ENCODE peak calls at places on chromosomes 5 and 9, in ten cellular contexts. One of them, this sample, is unnamed.

GRCh38 chr9:113579270-113580040 is 115.9 kb downstream of the RGS3 start:
- DNase-seq in A549: no peak
- DNase-seq in OCI-LY7: peak; percentile 91
- DNase-seq in CD4-positive, alpha-beta memory T cell: no peak
- DNase-seq in aorta: no peak
- DNase-seq in tibial nerve: no peak
- DNase-seq in spleen: peak; percentile 93
- DNase-seq in esophagus squamous epithelium: peak; percentile 22
- DNase-seq in lower lobe of right lung: peak; percentile 80
- DNase-seq in left lung: peak; percentile 73
- DNase-seq in this sample: peak; percentile 17

GRCh38 chr5:13976867-13977479 is 32.5 kb upstream of the DNAH5 start:
- DNase-seq in A549: peak; percentile 49
- DNase-seq in OCI-LY7: peak; percentile 13
- DNase-seq in CD4-positive, alpha-beta memory T cell: no peak
- DNase-seq in aorta: no peak
- DNase-seq in tibial nerve: no peak
- DNase-seq in spleen: no peak
- DNase-seq in esophagus squamous epithelium: no peak
- DNase-seq in lower lobe of right lung: no peak
- DNase-seq in left lung: no peak
- DNase-seq in this sample: no peak

GRCh38 chr9:110282023-110282766 is 25.9 kb upstream of the TXN start:
- DNase-seq in A549: peak; percentile 12
- DNase-seq in OCI-LY7: no peak
- DNase-seq in CD4-positive, alpha-beta memory T cell: no peak
- DNase-seq in aorta: no peak
- DNase-seq in tibial nerve: no peak
- DNase-seq in spleen: no peak
- DNase-seq in esophagus squamous epithelium: no peak
- DNase-seq in lower lobe of right lung: no peak
- DNase-seq in left lung: no peak
- DNase-seq in this sample: no peak

GRCh38 chr5:78483809-78484521 is 123.5 kb downstream of the SCAMP1 start:
- DNase-seq in A549: peak; percentile 20
- DNase-seq in OCI-LY7: peak; percentile 91
- DNase-seq in CD4-positive, alpha-beta memory T cell: no peak
- DNase-seq in aorta: no peak
- DNase-seq in tibial nerve: no peak
- DNase-seq in spleen: no peak
- DNase-seq in esophagus squamous epithelium: no peak
- DNase-seq in lower lobe of right lung: no peak
- DNase-seq in left lung: no peak
- DNase-seq in this sample: no peak

GRCh38 chr9:29968831-29969230 is 2395.6 kb upstream of the C9orf72 start:
- DNase-seq in A549: no peak
- DNase-seq in OCI-LY7: no peak
- DNase-seq in CD4-positive, alpha-beta memory T cell: no peak
- DNase-seq in aorta: no peak
- DNase-seq in tibial nerve: no peak
- DNase-seq in spleen: peak; percentile 66
- DNase-seq in esophagus squamous epithelium: no peak
- DNase-seq in lower lobe of right lung: no peak
- DNase-seq in left lung: no peak
- DNase-seq in this sample: no peak

GRCh38 chr9:136791466-136792276 is 527 bp downstream of the TMEM141 start:
- DNase-seq in A549: peak; percentile 54
- DNase-seq in OCI-LY7: peak; percentile 72
- DNase-seq in CD4-positive, alpha-beta memory T cell: peak; percentile 76
- DNase-seq in aorta: peak; percentile 83
- DNase-seq in tibial nerve: peak; percentile 42
- DNase-seq in spleen: peak; percentile 93
- DNase-seq in esophagus squamous epithelium: no peak
- DNase-seq in lower lobe of right lung: peak; percentile 84
- DNase-seq in left lung: peak; percentile 77
- DNase-seq in this sample: peak; percentile 71

GRCh38 chr5:138439537-138440225 is 824 bp downstream of the REEP2 start:
- DNase-seq in A549: no peak
- DNase-seq in OCI-LY7: no peak
- DNase-seq in CD4-positive, alpha-beta memory T cell: no peak
- DNase-seq in aorta: no peak
- DNase-seq in tibial nerve: no peak
- DNase-seq in spleen: no peak
- DNase-seq in esophagus squamous epithelium: no peak
- DNase-seq in lower lobe of right lung: no peak
- DNase-seq in left lung: no peak
- DNase-seq in this sample: no peak

GRCh38 chr5:79111960-79112702 is 522 bp downstream of the BHMT start:
- DNase-seq in A549: no peak
- DNase-seq in OCI-LY7: no peak
- DNase-seq in CD4-positive, alpha-beta memory T cell: no peak
- DNase-seq in aorta: no peak
- DNase-seq in tibial nerve: no peak
- DNase-seq in spleen: no peak
- DNase-seq in esophagus squamous epithelium: no peak
- DNase-seq in lower lobe of right lung: no peak
- DNase-seq in left lung: no peak
- DNase-seq in this sample: no peak

GRCh38 chr9:136261686-136262430 is 16.2 kb upstream of the QSOX2 start:
- DNase-seq in A549: no peak
- DNase-seq in OCI-LY7: no peak
- DNase-seq in CD4-positive, alpha-beta memory T cell: no peak
- DNase-seq in aorta: no peak
- DNase-seq in tibial nerve: no peak
- DNase-seq in spleen: no peak
- DNase-seq in esophagus squamous epithelium: no peak
- DNase-seq in lower lobe of right lung: no peak
- DNase-seq in left lung: no peak
- DNase-seq in this sample: no peak

GRCh38 chr5:7978991-7979390 is 110.0 kb downstream of the MTRR start:
- DNase-seq in A549: no peak
- DNase-seq in OCI-LY7: no peak
- DNase-seq in CD4-positive, alpha-beta memory T cell: no peak
- DNase-seq in aorta: no peak
- DNase-seq in tibial nerve: no peak
- DNase-seq in spleen: no peak
- DNase-seq in esophagus squamous epithelium: no peak
- DNase-seq in lower lobe of right lung: no peak
- DNase-seq in left lung: no peak
- DNase-seq in this sample: no peak

DNA sequence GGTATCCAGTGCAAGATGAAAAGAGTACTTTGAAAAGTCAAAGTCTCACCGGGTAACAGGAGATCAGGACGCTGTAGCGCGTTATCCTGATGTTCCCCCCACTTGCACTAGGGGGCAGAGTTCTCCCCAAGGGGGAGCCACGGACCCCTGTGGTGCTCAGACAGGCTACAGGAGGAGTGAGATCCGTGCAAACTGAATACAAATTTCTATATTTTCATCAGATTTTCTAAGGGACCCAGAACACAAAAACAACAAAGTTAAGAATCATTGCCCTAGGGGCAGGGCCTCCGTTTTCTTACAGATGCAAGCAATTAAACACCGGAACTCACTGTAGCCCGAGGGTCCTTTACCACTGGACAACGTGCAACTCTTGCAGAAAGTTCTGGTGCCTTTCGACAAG is 2.0 kb downstream of the MYO10 start:
- DNase-seq in A549: peak; percentile 80
- DNase-seq in OCI-LY7: peak; percentile 59
- DNase-seq in CD4-positive, alpha-beta memory T cell: no peak
- DNase-seq in aorta: no peak
- DNase-seq in tibial nerve: peak; percentile 49
- DNase-seq in spleen: peak; percentile 80
- DNase-seq in esophagus squamous epithelium: no peak
- DNase-seq in lower lobe of right lung: peak; percentile 67
- DNase-seq in left lung: peak; percentile 59
- DNase-seq in this sample: no peak
- H3K4me3 ChIP-seq in A549: peak overlapping the region; percentile 89
- H3K4me3 ChIP-seq in OCI-LY7: no peak overlapping the region
- H3K4me3 ChIP-seq in CD4-positive, alpha-beta memory T cell: no peak overlapping the region
- H3K4me3 ChIP-seq in aorta: no peak overlapping the region
- H3K4me3 ChIP-seq in tibial nerve: peak overlapping the region; percentile 70
- H3K4me3 ChIP-seq in spleen: peak overlapping the region; percentile 78
- H3K4me3 ChIP-seq in esophagus squamous epithelium: peak overlapping the region; percentile 83
- H3K4me3 ChIP-seq in lower lobe of right lung: peak overlapping the region; percentile 76
- H3K4me3 ChIP-seq in left lung: peak overlapping the region; percentile 68
- H3K4me3 ChIP-seq in this sample: no peak overlapping the region

GRCh38 chr9:121253821-121254471 is 14.0 kb upstream of the GSN start:
- DNase-seq in A549: no peak
- DNase-seq in OCI-LY7: no peak
- DNase-seq in CD4-positive, alpha-beta memory T cell: no peak
- DNase-seq in aorta: no peak
- DNase-seq in tibial nerve: no peak
- DNase-seq in spleen: no peak
- DNase-seq in esophagus squamous epithelium: no peak
- DNase-seq in lower lobe of right lung: no peak
- DNase-seq in left lung: no peak
- DNase-seq in this sample: no peak
- H3K4me1 ChIP-seq in A549: no peaks in the 10 kb centered on the region
- H3K4me1 ChIP-seq in OCI-LY7: no peaks in the 10 kb centered on the region
- H3K4me1 ChIP-seq in CD4-positive, alpha-beta memory T cell: no peaks in the 10 kb centered on the region
- H3K4me1 ChIP-seq in aorta: no peaks in the 10 kb centered on the region
- H3K4me1 ChIP-seq in tibial nerve: no peaks in the 10 kb centered on the region
- H3K4me1 ChIP-seq in spleen: no peaks in the 10 kb centered on the region
- H3K4me1 ChIP-seq in esophagus squamous epithelium: no peaks in the 10 kb centered on the region
- H3K4me1 ChIP-seq in lower lobe of right lung: no peaks in the 10 kb centered on the region
- H3K4me1 ChIP-seq in left lung: peaks cover 37% of the 10 kb centered on the region
- H3K4me1 ChIP-seq in this sample: no peaks in the 10 kb centered on the region

GRCh38 chr9:38039907-38040682 is 28.9 kb downstream of the SHB start:
- DNase-seq in A549: no peak
- DNase-seq in OCI-LY7: no peak
- DNase-seq in CD4-positive, alpha-beta memory T cell: no peak
- DNase-seq in aorta: no peak
- DNase-seq in tibial nerve: no peak
- DNase-seq in spleen: no peak
- DNase-seq in esophagus squamous epithelium: no peak
- DNase-seq in lower lobe of right lung: no peak
- DNase-seq in left lung: no peak
- DNase-seq in this sample: no peak
- H3K27ac ChIP-seq in A549: peak overlapping the region; percentile 97
- H3K27ac ChIP-seq in OCI-LY7: no peak overlapping the region
- H3K27ac ChIP-seq in CD4-positive, alpha-beta memory T cell: no peak overlapping the region
- H3K27ac ChIP-seq in aorta: no peak overlapping the region
- H3K27ac ChIP-seq in tibial nerve: no peak overlapping the region
- H3K27ac ChIP-seq in spleen: no peak overlapping the region
- H3K27ac ChIP-seq in esophagus squamous epithelium: peak overlapping the region; percentile 51
- H3K27ac ChIP-seq in lower lobe of right lung: peak overlapping the region; percentile 39
- H3K27ac ChIP-seq in left lung: peak overlapping the region; percentile 33
- H3K27ac ChIP-seq in this sample: peak overlapping the region; percentile 77

GRCh38 chr9:121893787-121894186 is 199.3 kb downstream of the TTLL11 start:
- DNase-seq in A549: no peak
- DNase-seq in OCI-LY7: peak; percentile 76
- DNase-seq in CD4-positive, alpha-beta memory T cell: no peak
- DNase-seq in aorta: no peak
- DNase-seq in tibial nerve: no peak
- DNase-seq in spleen: no peak
- DNase-seq in esophagus squamous epithelium: no peak
- DNase-seq in lower lobe of right lung: no peak
- DNase-seq in left lung: no peak
- DNase-seq in this sample: no peak

GRCh38 chr9:121897140-121897539 is 196.0 kb downstream of the TTLL11 start:
- DNase-seq in A549: no peak
- DNase-seq in OCI-LY7: no peak
- DNase-seq in CD4-positive, alpha-beta memory T cell: no peak
- DNase-seq in aorta: no peak
- DNase-seq in tibial nerve: no peak
- DNase-seq in spleen: no peak
- DNase-seq in esophagus squamous epithelium: no peak
- DNase-seq in lower lobe of right lung: no peak
- DNase-seq in left lung: no peak
- DNase-seq in this sample: no peak

GRCh38 chr9:121895274-121895835 is 197.8 kb downstream of the TTLL11 start:
- DNase-seq in A549: peak; percentile 14
- DNase-seq in OCI-LY7: no peak
- DNase-seq in CD4-positive, alpha-beta memory T cell: no peak
- DNase-seq in aorta: no peak
- DNase-seq in tibial nerve: no peak
- DNase-seq in spleen: no peak
- DNase-seq in esophagus squamous epithelium: no peak
- DNase-seq in lower lobe of right lung: no peak
- DNase-seq in left lung: no peak
- DNase-seq in this sample: no peak

GRCh38 chr9:121895836-121896544 is 197.1 kb downstream of the TTLL11 start:
- DNase-seq in A549: peak; percentile 60
- DNase-seq in OCI-LY7: no peak
- DNase-seq in CD4-positive, alpha-beta memory T cell: no peak
- DNase-seq in aorta: no peak
- DNase-seq in tibial nerve: peak; percentile 40
- DNase-seq in spleen: no peak
- DNase-seq in esophagus squamous epithelium: no peak
- DNase-seq in lower lobe of right lung: no peak
- DNase-seq in left lung: no peak
- DNase-seq in this sample: no peak

DNA sequence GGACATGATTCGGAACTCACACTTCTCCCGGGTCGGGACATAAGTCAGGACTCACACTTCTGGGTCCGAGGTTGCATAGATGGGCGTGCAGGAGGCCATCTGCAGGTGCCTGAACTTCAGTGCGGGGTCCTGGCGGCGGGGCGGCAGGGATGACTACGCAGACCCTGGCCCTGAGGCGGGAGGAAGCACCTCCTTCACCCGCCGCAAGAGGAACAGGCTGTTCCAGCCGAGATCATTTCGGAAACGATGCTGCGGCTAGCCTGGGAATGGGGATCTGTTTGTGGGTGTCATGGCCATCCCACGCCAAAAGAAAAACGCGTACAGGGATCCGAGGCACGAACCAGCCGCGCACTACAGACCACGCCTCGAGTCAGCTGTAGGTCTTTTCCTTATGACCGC is 196.6 kb downstream of the TTLL11 start:
- DNase-seq in A549: no peak
- DNase-seq in OCI-LY7: no peak
- DNase-seq in CD4-positive, alpha-beta memory T cell: no peak
- DNase-seq in aorta: no peak
- DNase-seq in tibial nerve: no peak
- DNase-seq in spleen: no peak
- DNase-seq in esophagus squamous epithelium: no peak
- DNase-seq in lower lobe of right lung: no peak
- DNase-seq in left lung: no peak
- DNase-seq in this sample: no peak
- H3K4me3 ChIP-seq in A549: no peak overlapping the region
- H3K4me3 ChIP-seq in OCI-LY7: no peak overlapping the region
- H3K4me3 ChIP-seq in CD4-positive, alpha-beta memory T cell: no peak overlapping the region
- H3K4me3 ChIP-seq in aorta: no peak overlapping the region
- H3K4me3 ChIP-seq in tibial nerve: no peak overlapping the region
- H3K4me3 ChIP-seq in spleen: no peak overlapping the region
- H3K4me3 ChIP-seq in esophagus squamous epithelium: no peak overlapping the region
- H3K4me3 ChIP-seq in lower lobe of right lung: no peak overlapping the region
- H3K4me3 ChIP-seq in left lung: no peak overlapping the region
- H3K4me3 ChIP-seq in this sample: no peak overlapping the region